ENCODE peak calls at places on chromosomes 13 and 19, in eight cellular contexts. C, H, D, U, V, G, E and T are unnamed samples.

GRCh38 chr19:30625947-30626346 is 253.8 kb downstream of the ZNF536 start:
- DNase-seq in E (no peak), G (no peak), U (no peak), V (no peak), D (no peak), C (no peak), H (no peak), T (no peak)

GRCh38 chr13:62906896-62907295 is 1491.2 kb upstream of the PCDH20 start:
- DNase-seq in G (no peak), H (no peak), D (no peak), V (no peak), E (no peak), U (no peak), C (no peak), T (no peak)

GRCh38 chr13:22103046-22103445 is 432.2 kb downstream of the FGF9 start:
- DNase-seq in E (peak), U (no peak), D (no peak), V (no peak), H (no peak), C (no peak), G (no peak), T (no peak)

GRCh38 chr13:98406475-98406874 is 170.4 kb downstream of the STK24 start:
- DNase-seq in G (no peak), C (no peak), H (no peak), E (no peak), D (no peak), U (no peak), V (no peak), T (no peak)

GRCh38 chr13:59112375-59112774 is 1051.4 kb downstream of the DIAPH3 start:
- DNase-seq in G (no peak), C (peak), U (peak), D (no peak), E (no peak), H (no peak), V (peak), T (peak)

GRCh38 chr13:98370261-98370660 is 193.2 kb upstream of the RNF113B start:
- DNase-seq in C (no peak), U (no peak), V (no peak), G (no peak), E (no peak), D (no peak), H (no peak), T (no peak)

GRCh38 chr13:95698047-95698749 is 21.3 kb downstream of the DNAJC3 start:
- DNase-seq in V (no peak), D (no peak), H (no peak), U (no peak), C (no peak), E (no peak), G (no peak), T (no peak)

GRCh38 chr13:112510002-112510780 is 77.8 kb downstream of the TUBGCP3 start:
- DNase-seq in H (no peak), G (no peak), U (peak), V (peak), C (peak), D (no peak), E (peak), T (peak)

GRCh38 chr19:408441-409005 is 424 bp downstream of the C2CD4C start:
- DNase-seq in D (peak), V (no peak), E (no peak), U (no peak), H (peak), G (no peak), C (no peak), T (peak)

GRCh38 chr13:113192279-113192678 is 16.2 kb downstream of the PCID2 start:
- DNase-seq in D (no peak), U (no peak), G (no peak), C (no peak), E (no peak), V (no peak), H (no peak), T (no peak)

GRCh38 chr19:35292986-35293732 is 1.2 kb downstream of the MAG start:
- DNase-seq in C (no peak), H (no peak), G (no peak), D (no peak), V (no peak), E (no peak), U (no peak), T (no peak)

GRCh38 chr13:83881917-83882625 is at the start of gene SLITRK1:
- DNase-seq in E (peak), U (peak), D (peak), H (no peak), G (no peak), C (peak), V (peak), T (peak)

GRCh38 chr13:97810152-97810551 is 143.3 kb upstream of the IPO5 start:
- DNase-seq in C (no peak), E (no peak), H (no peak), G (no peak), U (no peak), D (no peak), V (no peak), T (no peak)

GRCh38 chr19:47725759-47726401 is 12.7 kb downstream of the EHD2 start:
- DNase-seq in E (no peak), D (peak), C (no peak), H (no peak), U (no peak), G (no peak), V (no peak), T (no peak)

GRCh38 chr19:41327076-41327475 is 17.1 kb downstream of the CCDC97 start:
- DNase-seq in V (no peak), H (no peak), U (no peak), D (no peak), E (no peak), G (no peak), C (no peak), T (no peak)

GRCh38 chr19:10021863-10022262 is 8.6 kb downstream of the RDH8 start:
- DNase-seq in G (no peak), H (no peak), V (no peak), E (no peak), D (no peak), U (no peak), C (no peak), T (no peak)

GRCh38 chr19:15253513-15253912 is 21.3 kb upstream of the EPHX3 start:
- DNase-seq in V (no peak), G (no peak), U (no peak), C (no peak), D (no peak), H (no peak), E (no peak), T (no peak)

GRCh38 chr13:34435338-34435737 is 506.7 kb upstream of the NBEA start:
- DNase-seq in H (no peak), G (no peak), E (no peak), U (no peak), V (no peak), C (no peak), D (no peak), T (peak)

GRCh38 chr19:14473915-14474578 is 1.1 kb downstream of the PTGER1 start:
- DNase-seq in D (peak), V (no peak), E (no peak), U (no peak), C (no peak), G (no peak), H (no peak), T (no peak)

GRCh38 chr19:17686592-17687042 is 1.5 kb downstream of the UNC13A start:
- DNase-seq in G (peak), C (no peak), D (peak), U (peak), V (peak), E (peak), H (no peak), T (peak)

GRCh38 chr13:71577127-71577526 is 289.9 kb downstream of the DACH1 start:
- DNase-seq in D (no peak), U (no peak), C (peak), G (no peak), H (no peak), V (no peak), E (no peak), T (no peak)

GRCh38 chr13:110329258-110329657 is 22.2 kb downstream of the COL4A2 start:
- DNase-seq in V (no peak), D (no peak), C (no peak), U (no peak), G (no peak), E (no peak), H (no peak), T (no peak)

GRCh38 chr19:18306903-18307681 is 15.8 kb downstream of the LSM4 start:
- DNase-seq in U (no peak), E (no peak), H (peak), G (no peak), V (no peak), C (no peak), D (peak), T (no peak)

GRCh38 chr13:66657165-66657895 is 572.8 kb downstream of the PCDH9 start:
- DNase-seq in V (no peak), C (peak), D (no peak), E (no peak), U (peak), H (peak), G (peak), T (peak)

GRCh38 chr19:12065100-12065538 is 588 bp downstream of the ZNF844 start:
- DNase-seq in E (no peak), D (no peak), U (no peak), G (peak), H (no peak), V (peak), C (no peak), T (peak)

GRCh38 chr13:61086052-61086451 is 329.6 kb downstream of the PCDH20 start:
- DNase-seq in G (no peak), H (no peak), E (no peak), D (no peak), C (no peak), U (no peak), V (no peak), T (no peak)

GRCh38 chr19:49327878-49328544 is 3.0 kb upstream of the SLC6A16 start:
- DNase-seq in D (no peak), V (no peak), H (no peak), G (no peak), U (no peak), C (no peak), E (peak), T (no peak)

GRCh38 chr13:47723898-47724297 is 277.2 kb downstream of the SUCLA2 start:
- DNase-seq in G (no peak), H (no peak), E (no peak), V (no peak), U (no peak), D (no peak), C (no peak), T (no peak)

GRCh38 chr19:31535691-31536460 is 186.6 kb upstream of the TSHZ3 start:
- DNase-seq in G (no peak), H (no peak), D (no peak), C (no peak), V (no peak), E (no peak), U (no peak), T (no peak)

GRCh38 chr19:47267350-47267759 is 7.3 kb upstream of the INAFM1 start:
- DNase-seq in C (no peak), D (no peak), U (no peak), E (no peak), H (no peak), G (no peak), V (no peak), T (no peak)

GRCh38 chr13:111565400-111565799 is 245.0 kb downstream of the TEX29 start:
- DNase-seq in H (no peak), C (no peak), D (no peak), G (no peak), E (no peak), U (no peak), V (no peak), T (no peak)

GRCh38 chr19:9917322-9917721 is 19.0 kb downstream of the OLFM2 start:
- DNase-seq in E (peak), D (no peak), C (no peak), H (no peak), U (peak), G (no peak), V (peak), T (no peak)

GRCh38 chr13:92719868-92720267 is 506.7 kb upstream of the GPC6 start:
- DNase-seq in D (no peak), H (no peak), U (no peak), G (no peak), E (peak), V (no peak), C (no peak), T (no peak)

GRCh38 chr13:92717857-92718256 is 508.8 kb upstream of the GPC6 start:
- DNase-seq in C (no peak), V (no peak), G (no peak), U (no peak), D (no peak), E (no peak), H (no peak), T (no peak)

GRCh38 chr13:92721610-92722009 is 505.0 kb upstream of the GPC6 start:
- DNase-seq in E (no peak), D (no peak), C (no peak), G (no peak), H (no peak), V (no peak), U (no peak), T (no peak)

GRCh38 chr13:92716749-92717148 is 509.9 kb upstream of the GPC6 start:
- DNase-seq in H (no peak), G (no peak), C (no peak), D (no peak), V (no peak), U (no peak), E (no peak), T (no peak)
- TF ChIP-seq CTCF in H (no peak), G (peak), C (no peak), D (no peak), V (peak), U (no peak), E (no peak), T (peak)

DNA sequence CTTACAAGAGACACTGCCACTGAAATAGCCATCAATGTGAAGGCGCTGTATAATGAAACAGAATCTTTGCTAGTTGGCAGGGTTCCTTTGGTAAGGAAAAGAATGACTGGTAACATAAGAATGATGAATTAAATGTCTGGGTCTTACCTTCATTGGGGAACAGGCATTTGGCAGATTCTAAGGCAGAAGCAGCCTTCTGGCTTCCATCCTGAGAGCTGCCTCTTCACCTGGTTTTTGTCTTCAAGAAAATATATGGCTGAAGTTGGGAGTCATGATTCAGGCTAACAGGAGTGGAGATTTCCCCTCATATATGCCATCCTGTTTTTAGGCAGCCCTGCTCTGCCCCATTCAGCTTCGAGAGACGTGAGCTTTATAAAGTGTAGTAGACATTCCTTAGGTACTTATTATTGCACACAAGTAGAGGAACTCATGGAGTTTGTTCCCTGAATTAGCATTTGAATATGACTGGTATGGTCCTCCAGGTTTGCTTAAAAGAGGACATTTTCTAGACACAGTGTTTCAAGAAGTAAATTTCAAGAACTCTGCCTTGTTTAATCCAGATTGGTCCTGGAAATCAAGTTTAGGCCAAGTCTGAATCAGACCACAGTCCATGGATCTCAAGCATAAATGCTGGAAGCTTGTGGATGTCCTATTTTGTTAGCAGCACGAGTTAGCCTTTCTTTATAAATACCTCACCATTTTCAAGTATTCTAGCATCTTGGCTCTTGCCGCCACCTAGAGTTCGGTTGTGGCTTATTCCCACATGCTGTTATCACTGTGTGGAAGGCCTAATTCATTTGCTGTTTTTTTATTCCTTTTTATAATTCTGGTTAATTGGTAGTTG is 56.2 kb upstream of the AKAP11 start:
- DNase-seq in V (peak), E (peak), U (no peak), H (no peak), C (no peak), G (no peak), D (no peak), T (peak)
- TF ChIP-seq CTCF in V (peak), E (no peak), U (peak), H (no peak), C (peak), G (peak), D (no peak), T (peak)

GRCh38 chr13:23570931-23571330 is 719 bp downstream of the TNFRSF19 start:
- DNase-seq in V (no peak), C (no peak), U (no peak), G (no peak), D (no peak), H (no peak), E (no peak), T (no peak)
- TF ChIP-seq CTCF in V (peak), C (peak), U (no peak), G (peak), D (no peak), H (no peak), E (no peak), T (no peak)

GRCh38 chr19:42363614-42364346 is 26.3 kb downstream of the CNFN start:
- DNase-seq in V (no peak), H (no peak), C (no peak), E (no peak), D (no peak), G (no peak), U (no peak), T (no peak)

GRCh38 chr19:42362891-42363440 is 27.1 kb downstream of the CNFN start:
- DNase-seq in C (no peak), E (no peak), V (no peak), H (no peak), U (no peak), G (no peak), D (no peak), T (no peak)

GRCh38 chr19:42362342-42362741 is 27.8 kb downstream of the CNFN start:
- DNase-seq in D (no peak), V (no peak), U (no peak), H (no peak), C (no peak), G (no peak), E (no peak), T (no peak)

GRCh38 chr19:42361545-42361910 is 28.6 kb downstream of the CNFN start:
- DNase-seq in U (no peak), V (no peak), G (no peak), D (no peak), H (no peak), E (no peak), C (no peak), T (no peak)

GRCh38 chr19:42360787-42361544 is 29.1 kb downstream of the CNFN start:
- DNase-seq in C (no peak), D (no peak), U (no peak), E (peak), H (no peak), V (no peak), G (no peak), T (no peak)
- TF ChIP-seq CTCF in C (no peak), D (no peak), U (no peak), E (no peak), H (no peak), V (no peak), G (no peak), T (no peak)

DNA sequence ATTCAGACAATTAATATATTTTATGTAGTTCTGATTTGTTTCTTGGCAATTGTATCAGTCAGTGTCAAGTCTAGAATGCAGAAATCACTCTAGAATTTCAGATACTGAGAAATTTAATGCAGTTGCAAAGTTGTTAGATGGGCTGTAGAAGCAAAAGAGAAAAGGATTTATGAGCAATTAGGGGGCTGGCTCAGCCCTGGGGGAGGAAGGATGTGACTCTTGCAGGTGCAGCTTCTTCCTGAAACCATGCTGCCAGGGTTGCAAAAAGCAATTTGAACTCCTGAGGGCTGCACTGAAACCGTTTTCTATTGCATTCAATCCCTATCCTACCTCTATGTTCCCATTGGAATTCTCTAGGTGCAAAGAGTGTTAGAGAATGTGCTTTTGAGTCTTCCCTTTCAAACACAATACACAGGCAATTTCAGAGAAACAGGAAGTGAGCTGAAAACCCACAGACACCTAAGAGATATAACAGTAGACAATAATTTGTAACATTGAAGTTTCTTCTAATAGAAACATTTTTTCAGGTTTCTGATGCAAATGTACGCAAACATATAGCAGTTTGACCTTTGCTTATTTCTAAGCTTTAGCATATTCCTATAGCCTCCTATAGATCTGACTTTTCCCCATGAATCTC is 814.7 kb upstream of the ATXN8OS start:
- DNase-seq in U (no peak), H (no peak), C (no peak), D (no peak), G (no peak), E (no peak), V (no peak), T (no peak)
- TF ChIP-seq CTCF in U (no peak), H (no peak), C (no peak), D (no peak), G (no peak), E (no peak), V (no peak), T (no peak)

DNA sequence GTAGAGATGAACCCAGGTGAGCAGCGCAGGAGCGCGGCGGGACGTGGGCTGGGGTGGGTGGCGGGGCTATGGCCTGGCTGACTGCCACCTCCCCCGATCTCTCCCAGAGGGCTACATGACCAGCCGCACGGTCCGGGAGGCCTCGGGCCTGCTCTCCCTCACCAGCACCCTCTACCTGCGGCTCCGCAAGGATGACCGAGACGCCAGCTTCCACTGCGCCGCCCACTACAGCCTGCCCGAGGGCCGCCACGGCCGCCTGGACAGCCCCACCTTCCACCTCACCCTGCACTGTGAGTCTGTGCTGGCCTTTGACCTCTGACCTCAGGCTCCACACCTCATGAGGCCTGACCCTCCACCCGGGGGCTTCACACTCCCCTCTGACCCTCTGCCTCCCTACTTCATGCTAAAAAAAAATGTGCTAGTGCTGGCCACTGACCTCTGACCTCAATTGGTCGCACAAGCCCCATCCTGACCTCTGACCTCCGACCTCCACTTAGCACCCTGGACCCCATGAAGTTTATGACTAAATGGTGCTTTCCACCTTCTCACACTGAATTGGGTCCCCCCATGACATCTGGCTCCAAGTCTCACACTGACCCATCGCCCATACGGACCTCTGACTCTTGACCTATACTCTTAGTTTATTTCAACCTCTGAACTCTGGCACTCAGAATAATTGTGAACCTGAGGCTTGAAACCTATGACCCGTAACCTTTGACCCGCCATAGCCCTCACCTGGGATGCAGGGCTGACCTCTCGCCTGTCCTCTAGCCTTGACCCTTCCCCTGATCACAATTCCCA is 4.6 kb downstream of the BCAM start:
- DNase-seq in D (peak), H (no peak), E (peak), V (no peak), U (no peak), C (no peak), G (no peak), T (no peak)
- TF ChIP-seq CTCF in D (no peak), H (no peak), E (no peak), V (no peak), U (no peak), C (peak), G (no peak), T (no peak)

GRCh38 chr19:4867534-4868285 is at the start of gene PLIN3:
- DNase-seq in V (peak), G (peak), H (peak), E (peak), U (peak), D (peak), C (peak), T (peak)
- TF ChIP-seq CTCF in V (no peak), G (no peak), H (no peak), E (no peak), U (no peak), D (no peak), C (no peak), T (no peak)